ENCODE peak calls at places on chromosomes 7 and 10, in five cellular contexts. One of them, this sample, is unnamed.

GRCh38 chr7:101906291-101907260 is 89.2 kb downstream of the CUX1 start:
- DNase-seq in ELF-1: no peak
- DNase-seq in T-cell: no peak
- DNase-seq in posterior vena cava: no peak
- DNase-seq in activated gamma-delta T cell: no peak
- DNase-seq in this sample: no peak

GRCh38 chr7:29623976-29624375 is 60.3 kb downstream of the PRR15 start:
- DNase-seq in ELF-1: no peak
- DNase-seq in T-cell: no peak
- DNase-seq in posterior vena cava: no peak
- DNase-seq in activated gamma-delta T cell: no peak
- DNase-seq in this sample: no peak

GRCh38 chr10:25867321-25867720 is 66.7 kb upstream of the MYO3A start:
- DNase-seq in ELF-1: no peak
- DNase-seq in T-cell: no peak
- DNase-seq in posterior vena cava: no peak
- DNase-seq in activated gamma-delta T cell: no peak
- DNase-seq in this sample: no peak

GRCh38 chr10:103553743-103554487 is 60.4 kb downstream of the NEURL1 start:
- DNase-seq in ELF-1: no peak
- DNase-seq in T-cell: no peak
- DNase-seq in posterior vena cava: peak
- DNase-seq in activated gamma-delta T cell: no peak
- DNase-seq in this sample: no peak

GRCh38 chr7:141369422-141369821 is 181.8 kb upstream of the AGK start:
- DNase-seq in ELF-1: no peak
- DNase-seq in T-cell: no peak
- DNase-seq in posterior vena cava: no peak
- DNase-seq in activated gamma-delta T cell: no peak
- DNase-seq in this sample: no peak

GRCh38 chr10:122441961-122442360 is 12.5 kb upstream of the ARMS2 start:
- DNase-seq in ELF-1: no peak
- DNase-seq in T-cell: no peak
- DNase-seq in posterior vena cava: no peak
- DNase-seq in activated gamma-delta T cell: no peak
- DNase-seq in this sample: no peak

GRCh38 chr7:7148799-7149481 is 33.4 kb upstream of the C1GALT1 start:
- DNase-seq in ELF-1: peak
- DNase-seq in T-cell: no peak
- DNase-seq in posterior vena cava: no peak
- DNase-seq in activated gamma-delta T cell: no peak
- DNase-seq in this sample: peak

GRCh38 chr7:113144839-113145238 is 26.5 kb upstream of the SMIM30 start:
- DNase-seq in ELF-1: peak
- DNase-seq in T-cell: no peak
- DNase-seq in posterior vena cava: no peak
- DNase-seq in activated gamma-delta T cell: no peak
- DNase-seq in this sample: peak

GRCh38 chr10:73810735-73811465 is 498 bp downstream of the NDST2 start:
- DNase-seq in ELF-1: peak
- DNase-seq in T-cell: peak
- DNase-seq in posterior vena cava: peak
- DNase-seq in activated gamma-delta T cell: peak
- DNase-seq in this sample: peak

GRCh38 chr7:137080516-137081203 is 212.2 kb downstream of the CHRM2 start:
- DNase-seq in ELF-1: no peak
- DNase-seq in T-cell: no peak
- DNase-seq in posterior vena cava: no peak
- DNase-seq in activated gamma-delta T cell: no peak
- DNase-seq in this sample: no peak

GRCh38 chr7:133672866-133673265 is 420.0 kb downstream of the EXOC4 start:
- DNase-seq in ELF-1: no peak
- DNase-seq in T-cell: no peak
- DNase-seq in posterior vena cava: no peak
- DNase-seq in activated gamma-delta T cell: no peak
- DNase-seq in this sample: no peak

GRCh38 chr10:45505336-45505735 is 131.3 kb downstream of the ALOX5 start:
- DNase-seq in ELF-1: no peak
- DNase-seq in T-cell: no peak
- DNase-seq in posterior vena cava: no peak
- DNase-seq in activated gamma-delta T cell: no peak
- DNase-seq in this sample: no peak

GRCh38 chr10:72790216-72790990 is 98.5 kb downstream of the MCU start:
- DNase-seq in ELF-1: no peak
- DNase-seq in T-cell: no peak
- DNase-seq in posterior vena cava: no peak
- DNase-seq in activated gamma-delta T cell: no peak
- DNase-seq in this sample: no peak

GRCh38 chr7:157219154-157219553 is 80.4 kb downstream of the UBE3C start:
- DNase-seq in ELF-1: no peak
- DNase-seq in T-cell: no peak
- DNase-seq in posterior vena cava: no peak
- DNase-seq in activated gamma-delta T cell: no peak
- DNase-seq in this sample: no peak

GRCh38 chr10:68578945-68579344 is 18.8 kb downstream of the TET1 start:
- DNase-seq in ELF-1: no peak
- DNase-seq in T-cell: no peak
- DNase-seq in posterior vena cava: no peak
- DNase-seq in activated gamma-delta T cell: no peak
- DNase-seq in this sample: no peak

GRCh38 chr7:116399808-116400207 is 99.7 kb upstream of the CAV2 start:
- DNase-seq in ELF-1: no peak
- DNase-seq in T-cell: no peak
- DNase-seq in posterior vena cava: no peak
- DNase-seq in activated gamma-delta T cell: no peak
- DNase-seq in this sample: no peak

GRCh38 chr10:4617626-4618025 is 208.4 kb upstream of the AKR1E2 start:
- DNase-seq in ELF-1: no peak
- DNase-seq in T-cell: no peak
- DNase-seq in posterior vena cava: no peak
- DNase-seq in activated gamma-delta T cell: no peak
- DNase-seq in this sample: no peak

This sample was measured in K562.